ENCODE peak calls at places on chromosomes 4 and X, in four cellular contexts. One of them, this sample, is unnamed.

GRCh38 chr4:38131371-38132139 is 171.4 kb downstream of the PTTG2 start:
- DNase-seq in type B pancreatic cell: no peak
- DNase-seq in choroid plexus epithelial cell: peak; percentile 60
- DNase-seq in ascending aorta: no peak
- DNase-seq in this sample: no peak

GRCh38 chr4:78688385-78688784 is 87.8 kb upstream of the BMP2K start:
- DNase-seq in choroid plexus epithelial cell: peak; percentile 38
- DNase-seq in type B pancreatic cell: no peak
- DNase-seq in ascending aorta: no peak
- DNase-seq in this sample: no peak

GRCh38 chr4:59608466-59608865 is 1591.7 kb upstream of the ADGRL3 start:
- DNase-seq in choroid plexus epithelial cell: peak; percentile 59
- DNase-seq in ascending aorta: no peak
- DNase-seq in type B pancreatic cell: no peak
- DNase-seq in this sample: no peak

GRCh38 chrX:8988456-8988855 is 45.5 kb downstream of the FAM9B start:
- DNase-seq in type B pancreatic cell: no peak
- DNase-seq in choroid plexus epithelial cell: peak; percentile 38
- DNase-seq in ascending aorta: no peak
- DNase-seq in this sample: no peak

GRCh38 chr4:71732706-71733105 is 51.2 kb downstream of the GC start:
- DNase-seq in choroid plexus epithelial cell: peak; percentile 55
- DNase-seq in ascending aorta: no peak
- DNase-seq in type B pancreatic cell: no peak
- DNase-seq in this sample: no peak

GRCh38 chr4:166422475-166422874 is 549.4 kb downstream of the TLL1 start:
- DNase-seq in ascending aorta: no peak
- DNase-seq in type B pancreatic cell: no peak
- DNase-seq in choroid plexus epithelial cell: peak; percentile 78
- DNase-seq in this sample: no peak

GRCh38 chr4:139223682-139224317 is 46.8 kb upstream of the ELF2 start:
- DNase-seq in type B pancreatic cell: no peak
- DNase-seq in ascending aorta: peak; percentile 73
- DNase-seq in choroid plexus epithelial cell: peak; percentile 67
- DNase-seq in this sample: no peak

GRCh38 chr4:38782452-38783108 is at the start of gene TLR10:
- DNase-seq in ascending aorta: no peak
- DNase-seq in type B pancreatic cell: no peak
- DNase-seq in choroid plexus epithelial cell: peak; percentile 73
- DNase-seq in this sample: no peak

GRCh38 chr4:42152507-42153504 is at the start of gene BEND4:
- DNase-seq in type B pancreatic cell: no peak
- DNase-seq in choroid plexus epithelial cell: no peak
- DNase-seq in ascending aorta: no peak
- DNase-seq in this sample: no peak

GRCh38 chrX:64975989-64976672 is at the start of gene ZC4H2:
- DNase-seq in choroid plexus epithelial cell: peak; percentile 82
- DNase-seq in type B pancreatic cell: peak; percentile 72
- DNase-seq in ascending aorta: peak; percentile 84
- DNase-seq in this sample: peak; percentile 59

GRCh38 chr4:155738548-155738947 is 20.3 kb upstream of the GUCY1B1 start:
- DNase-seq in ascending aorta: no peak
- DNase-seq in choroid plexus epithelial cell: no peak
- DNase-seq in type B pancreatic cell: no peak
- DNase-seq in this sample: no peak

GRCh38 chrX:13372203-13372980 is 52.5 kb upstream of the ATXN3L start:
- DNase-seq in type B pancreatic cell: no peak
- DNase-seq in choroid plexus epithelial cell: peak; percentile 10
- DNase-seq in ascending aorta: no peak
- DNase-seq in this sample: no peak

GRCh38 chr4:110681381-110681780 is 58.5 kb upstream of the PITX2 start:
- DNase-seq in choroid plexus epithelial cell: no peak
- DNase-seq in ascending aorta: no peak
- DNase-seq in type B pancreatic cell: no peak
- DNase-seq in this sample: no peak

DNA sequence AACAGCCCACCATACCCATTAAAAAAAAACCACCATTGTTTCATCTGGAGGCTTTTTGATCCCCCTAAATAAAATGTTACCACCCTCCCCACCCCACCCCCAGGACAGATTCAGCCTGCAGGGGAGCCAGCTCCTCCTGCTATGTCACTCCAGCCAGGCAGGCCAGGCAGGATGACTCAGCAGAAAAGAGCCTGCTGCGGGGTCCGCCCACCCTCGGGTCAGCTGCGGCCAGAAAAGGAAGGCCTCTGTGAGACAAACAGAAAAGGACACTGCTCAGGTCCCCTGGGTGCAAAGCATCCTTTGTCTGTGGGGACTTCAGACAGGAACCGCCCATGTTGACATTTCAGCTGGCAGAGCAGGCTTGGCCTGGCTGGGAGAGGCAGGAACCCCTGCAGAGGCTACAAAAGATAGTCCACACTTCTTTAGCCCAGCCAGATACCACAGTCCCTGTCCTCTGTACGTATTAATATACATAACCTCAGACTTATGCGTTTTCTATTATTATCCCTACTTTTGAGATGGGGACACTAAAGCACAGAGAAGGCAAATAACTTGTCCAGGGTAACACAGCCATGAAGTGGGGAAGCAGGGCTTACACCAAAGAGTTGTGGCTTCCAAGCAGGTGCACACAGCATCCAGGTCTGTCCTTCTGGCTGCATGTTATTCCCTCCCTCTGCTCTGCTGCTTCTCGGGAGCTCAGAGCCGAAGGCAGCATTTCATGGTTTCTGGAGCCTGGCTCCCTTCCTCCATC is 147.7 kb downstream of the CPEB2 start:
- DNase-seq in choroid plexus epithelial cell: peak; percentile 83
- DNase-seq in type B pancreatic cell: no peak
- DNase-seq in ascending aorta: peak; percentile 79
- DNase-seq in this sample: no peak
- TF ChIP-seq CTCF in choroid plexus epithelial cell: peak; percentile 44
- TF ChIP-seq CTCF in type B pancreatic cell: no peak
- TF ChIP-seq CTCF in ascending aorta: no peak
- TF ChIP-seq CTCF in this sample: no peak

GRCh38 chr4:136395212-136395722 is 1137.0 kb downstream of the PCDH18 start:
- DNase-seq in choroid plexus epithelial cell: no peak
- DNase-seq in ascending aorta: no peak
- DNase-seq in type B pancreatic cell: no peak
- DNase-seq in this sample: no peak

GRCh38 chr4:136400829-136401228 is 1131.5 kb downstream of the PCDH18 start:
- DNase-seq in ascending aorta: no peak
- DNase-seq in choroid plexus epithelial cell: peak; percentile 29
- DNase-seq in type B pancreatic cell: no peak
- DNase-seq in this sample: no peak
- TF ChIP-seq CTCF in ascending aorta: no peak
- TF ChIP-seq CTCF in choroid plexus epithelial cell: peak; percentile 39
- TF ChIP-seq CTCF in type B pancreatic cell: no peak
- TF ChIP-seq CTCF in this sample: no peak

DNA sequence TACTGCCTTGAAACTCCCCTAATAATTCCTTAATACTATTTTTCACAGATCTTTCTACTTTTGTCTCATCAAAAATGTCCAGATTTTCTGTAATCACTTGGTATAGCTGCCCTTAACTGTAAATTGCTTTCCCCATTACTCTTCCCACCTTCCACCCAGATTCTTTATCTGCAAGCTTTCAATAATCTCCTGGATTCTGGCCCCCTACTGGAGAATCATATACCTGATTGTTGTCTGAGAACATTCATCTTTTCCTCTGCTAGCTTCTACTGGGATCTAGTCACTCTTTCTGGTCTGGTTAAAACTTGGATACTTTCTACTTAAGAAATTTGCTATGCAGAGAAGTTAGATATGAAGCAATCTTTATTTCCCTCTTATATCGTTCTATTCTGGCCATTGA is 552.6 kb downstream of the PCDH19 start:
- DNase-seq in choroid plexus epithelial cell: no peak
- DNase-seq in ascending aorta: no peak
- DNase-seq in type B pancreatic cell: no peak
- DNase-seq in this sample: no peak
- TF ChIP-seq CTCF in choroid plexus epithelial cell: no peak
- TF ChIP-seq CTCF in ascending aorta: no peak
- TF ChIP-seq CTCF in type B pancreatic cell: peak; percentile 68
- TF ChIP-seq CTCF in this sample: peak; percentile 19

DNA sequence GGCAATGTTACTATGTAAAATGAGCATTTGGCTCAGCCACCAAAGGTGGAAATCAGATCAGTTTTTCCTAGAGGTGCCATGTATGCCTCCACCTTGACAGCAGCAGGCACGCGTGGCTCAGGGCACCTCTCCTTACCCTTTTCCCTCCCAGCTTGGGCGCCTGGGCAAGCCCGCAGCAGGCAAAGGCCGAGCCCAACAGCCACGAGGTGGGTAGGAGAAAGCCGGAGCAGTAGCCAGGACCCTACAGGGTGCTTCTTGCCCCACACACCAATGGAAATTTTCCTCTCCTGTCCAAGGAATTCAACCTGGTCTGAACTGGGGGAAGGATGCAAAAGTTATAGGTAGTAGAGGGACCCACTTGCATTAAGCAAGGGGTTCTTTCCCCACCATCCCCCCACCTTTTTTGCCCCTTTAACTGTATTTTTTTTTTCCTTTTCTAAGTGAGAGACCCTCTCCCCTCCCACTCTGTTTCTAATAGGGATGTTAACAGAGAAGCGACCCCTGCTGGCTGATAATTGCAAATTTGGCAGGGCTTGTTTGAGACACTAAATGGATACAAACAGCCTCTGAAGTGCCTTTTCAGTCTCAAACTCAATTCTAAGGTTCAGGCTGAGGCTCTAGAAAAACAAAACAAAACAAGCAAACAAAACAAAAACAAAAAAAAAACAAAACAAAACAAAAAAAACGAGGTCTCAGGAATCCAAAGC is 895.1 kb downstream of the PCDH18 start:
- DNase-seq in ascending aorta: no peak
- DNase-seq in choroid plexus epithelial cell: peak; percentile 51
- DNase-seq in type B pancreatic cell: no peak
- DNase-seq in this sample: no peak
- TF ChIP-seq CTCF in ascending aorta: no peak
- TF ChIP-seq CTCF in choroid plexus epithelial cell: peak; percentile 74
- TF ChIP-seq CTCF in type B pancreatic cell: peak; percentile 70
- TF ChIP-seq CTCF in this sample: peak; percentile 45

DNA sequence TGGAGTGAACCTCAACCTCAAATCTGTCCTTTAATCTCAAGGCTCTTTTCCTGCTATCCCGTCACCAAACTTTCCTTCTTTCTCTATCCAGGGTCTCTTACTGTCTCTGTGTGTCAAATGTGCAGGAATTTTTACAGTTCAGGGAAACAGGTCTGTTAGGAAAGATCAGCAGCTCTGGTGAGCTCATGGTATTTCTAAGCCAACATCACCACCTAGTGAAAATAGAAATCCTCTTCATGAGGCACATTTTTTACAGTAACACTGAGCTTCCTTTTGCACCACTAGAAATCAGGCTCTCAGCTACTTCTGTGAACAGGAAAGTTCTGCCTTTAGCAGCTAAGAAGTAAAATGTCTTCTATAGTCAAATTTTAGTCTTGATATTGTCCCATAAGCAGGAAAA is 39.6 kb downstream of the NUDT11 start:
- DNase-seq in choroid plexus epithelial cell: peak; percentile 8
- DNase-seq in type B pancreatic cell: no peak
- DNase-seq in ascending aorta: no peak
- DNase-seq in this sample: no peak
- TF ChIP-seq CTCF in choroid plexus epithelial cell: no peak
- TF ChIP-seq CTCF in type B pancreatic cell: peak; percentile 35
- TF ChIP-seq CTCF in ascending aorta: no peak
- TF ChIP-seq CTCF in this sample: no peak

DNA sequence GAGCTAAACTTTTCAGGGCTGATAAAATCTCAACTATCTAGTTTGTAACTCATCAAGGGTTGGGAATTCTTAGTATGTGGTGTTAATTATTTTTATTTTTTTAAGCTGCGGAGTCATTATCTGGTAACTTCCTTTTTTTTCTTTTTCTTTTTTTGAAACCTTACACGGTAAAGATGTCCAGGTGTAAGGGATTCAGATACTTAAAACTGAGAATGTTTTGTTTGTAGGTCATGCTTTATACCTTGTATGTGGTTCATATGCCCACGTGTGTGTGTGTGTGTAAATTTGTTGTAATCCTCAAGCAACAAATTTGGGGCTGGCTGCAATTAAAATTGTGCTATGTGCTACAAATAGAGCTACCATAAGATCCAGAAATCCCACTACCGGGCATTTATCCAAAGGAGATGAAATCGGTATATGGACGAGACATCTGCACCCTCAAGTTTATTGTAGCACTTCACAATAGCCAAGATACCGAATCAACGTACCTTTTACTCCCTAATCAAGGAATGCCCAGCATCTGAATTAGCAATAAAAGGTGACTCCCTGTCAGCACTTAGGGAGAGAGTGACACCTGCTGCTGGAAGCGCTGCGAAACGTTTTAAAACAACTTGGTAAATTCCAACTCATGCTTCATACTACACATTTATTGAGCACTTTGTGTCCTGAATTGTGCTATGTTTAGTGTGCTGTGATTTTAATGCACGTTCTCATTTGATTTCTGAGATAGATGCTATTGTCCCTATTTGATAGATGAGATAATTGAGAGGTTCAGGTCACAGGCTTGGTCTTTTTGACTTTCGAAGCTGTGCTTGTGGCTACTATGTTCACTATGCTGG is 16.1 kb downstream of the MSMO1 start:
- DNase-seq in type B pancreatic cell: no peak
- DNase-seq in ascending aorta: no peak
- DNase-seq in choroid plexus epithelial cell: no peak
- DNase-seq in this sample: no peak
- TF ChIP-seq CTCF in type B pancreatic cell: peak; percentile 41
- TF ChIP-seq CTCF in ascending aorta: no peak
- TF ChIP-seq CTCF in choroid plexus epithelial cell: peak; percentile 15
- TF ChIP-seq CTCF in this sample: no peak

GRCh38 chrX:120090208-120090607 is 12.7 kb upstream of the RHOXF2B start:
- DNase-seq in type B pancreatic cell: no peak
- DNase-seq in ascending aorta: no peak
- DNase-seq in choroid plexus epithelial cell: no peak
- DNase-seq in this sample: no peak
- TF ChIP-seq CTCF in type B pancreatic cell: peak; percentile 16
- TF ChIP-seq CTCF in ascending aorta: no peak
- TF ChIP-seq CTCF in choroid plexus epithelial cell: no peak
- TF ChIP-seq CTCF in this sample: no peak

DNA sequence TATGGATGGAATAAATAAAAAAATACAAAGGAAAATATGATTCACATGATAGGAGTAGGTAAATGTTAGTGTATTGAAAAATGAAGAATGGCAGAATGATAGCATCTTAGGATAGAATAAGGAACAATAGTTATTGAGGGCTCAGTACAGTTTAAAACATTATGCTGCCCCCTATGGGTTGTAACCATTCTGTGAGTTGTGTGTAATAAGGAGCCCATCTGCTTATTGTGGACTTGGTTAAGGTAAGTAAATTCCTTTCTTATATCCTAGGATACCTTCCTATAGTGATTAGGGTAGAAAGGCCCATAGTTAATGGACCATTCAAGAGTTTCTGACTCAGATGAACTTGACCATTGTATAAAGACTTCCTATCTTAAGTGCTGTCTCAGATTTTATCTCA is 195.8 kb downstream of the PDHA2 start:
- DNase-seq in type B pancreatic cell: no peak
- DNase-seq in choroid plexus epithelial cell: peak; percentile 59
- DNase-seq in ascending aorta: no peak
- DNase-seq in this sample: no peak
- TF ChIP-seq CTCF in type B pancreatic cell: peak; percentile 68
- TF ChIP-seq CTCF in choroid plexus epithelial cell: peak; percentile 52
- TF ChIP-seq CTCF in ascending aorta: no peak
- TF ChIP-seq CTCF in this sample: no peak